ENCODE peak calls at places on chromosomes 4 and X, in four cellular contexts. N is H1, V is IMR-90, I is H9. A is an unnamed sample.

GRCh38 chr4:7007142-7007907 is 35.8 kb upstream of the TADA2B start:
- DNase-seq in N (no peak), V (no peak), I (no peak), A (no peak)

GRCh38 chr4:9918475-9918874 is 102.8 kb downstream of the SLC2A9 start:
- DNase-seq in I (no peak), V (no peak), N (no peak), A (no peak)

GRCh38 chrX:151724563-151725337 is 8.9 kb downstream of the FATE1 start:
- DNase-seq in I (no peak), N (no peak), V (no peak), A (no peak)

GRCh38 chr4:123166023-123166422 is 230.6 kb upstream of the SPRY1 start:
- DNase-seq in I (no peak), N (no peak), V (no peak), A (no peak)

GRCh38 chr4:44118971-44119680 is 329.5 kb downstream of the KCTD8 start:
- DNase-seq in I (no peak), N (no peak), V (no peak), A (no peak)

GRCh38 chrX:150984164-150984824 is 1.2 kb downstream of the HMGB3 start:
- DNase-seq in V (no peak), N (no peak), I (no peak), A (no peak)

GRCh38 chrX:11770320-11770719 is 12.3 kb downstream of the MSL3 start:
- DNase-seq in N (no peak), V (peak; percentile 63), I (peak; percentile 41), A (peak; percentile 60)

GRCh38 chr4:77930154-77930553 is 67.5 kb downstream of the MRPL1 start:
- DNase-seq in V (no peak), N (no peak), I (no peak), A (no peak)

GRCh38 chrX:13069771-13070410 is 25.5 kb upstream of the FAM9C start:
- DNase-seq in I (no peak), N (no peak), V (peak; percentile 56), A (no peak)

GRCh38 chrX:107118322-107119147 is at the start of gene RBM41:
- DNase-seq in I (peak; percentile 73), N (peak; percentile 59), V (peak; percentile 67), A (peak; percentile 72)

GRCh38 chrX:69429339-69430014 is 74.6 kb upstream of the NALF2 start:
- DNase-seq in N (no peak), V (no peak), I (no peak), A (no peak)

GRCh38 chr4:52869196-52869595 is 7.1 kb downstream of the RASL11B start:
- DNase-seq in N (no peak), V (peak; percentile 36), I (no peak), A (no peak)

GRCh38 chrX:154603438-154604430 is 15.3 kb downstream of the CTAG1B start:
- DNase-seq in I (no peak), N (no peak), V (peak; percentile 57), A (peak; percentile 45)

GRCh38 chr4:513327-513726 is 14.3 kb downstream of the PIGG start:
- DNase-seq in V (no peak), N (no peak), I (no peak), A (no peak)

GRCh38 chrX:151896734-151897474 is 15.8 kb upstream of the MAGEA4 start:
- DNase-seq in N (no peak), I (no peak), V (peak; percentile 20), A (no peak)

GRCh38 chr4:120443111-120443510 is 376.5 kb upstream of the MAD2L1 start:
- DNase-seq in I (no peak), N (no peak), V (no peak), A (no peak)

GRCh38 chrX:30653415-30654131 is at the start of gene GK:
- DNase-seq in N (no peak), V (peak; percentile 12), I (peak; percentile 28), A (peak; percentile 31)

GRCh38 chrX:38382663-38383062 is 30.3 kb downstream of the OTC start:
- DNase-seq in N (no peak), I (no peak), V (no peak), A (no peak)

GRCh38 chr4:155073852-155074251 is 134.6 kb upstream of the NPY2R start:
- DNase-seq in N (no peak), V (no peak), I (no peak), A (no peak)

GRCh38 chr4:158728256-158728655 is 5.1 kb upstream of the PPID start:
- DNase-seq in N (no peak), V (no peak), I (no peak), A (no peak)

GRCh38 chrX:94057385-94057784 is 383.4 kb downstream of the FAM133A start:
- DNase-seq in I (no peak), V (no peak), N (no peak), A (no peak)

GRCh38 chr4:107017681-107018321 is 18.3 kb downstream of the DKK2 start:
- DNase-seq in N (no peak), I (no peak), V (no peak), A (no peak)

GRCh38 chr4:80171251-80171650 is 26.1 kb upstream of the PRDM8 start:
- DNase-seq in N (no peak), I (no peak), V (peak; percentile 62), A (peak; percentile 64)

GRCh38 chrX:51336584-51336983 is 4.0 kb downstream of the NUDT10 start:
- DNase-seq in N (no peak), I (peak; percentile 30), V (peak; percentile 40), A (peak; percentile 22)

GRCh38 chr4:85398276-85398675 is 76.7 kb upstream of the ARHGAP24 start:
- DNase-seq in V (no peak), N (no peak), I (no peak), A (peak; percentile 52)

GRCh38 chrX:9135901-9136510 is 102.1 kb upstream of the FAM9B start:
- DNase-seq in V (peak; percentile 67), I (no peak), N (no peak), A (peak; percentile 26)

GRCh38 chrX:17559728-17560379 is 177.4 kb upstream of the SCML1 start:
- DNase-seq in V (peak; percentile 92), N (no peak), I (no peak), A (peak; percentile 41)

GRCh38 chr4:90025248-90025647 is 101.9 kb upstream of the CCSER1 start:
- DNase-seq in V (peak; percentile 0), I (no peak), N (no peak), A (peak; percentile 17)

GRCh38 chr4:157918036-157918832 is 254.6 kb downstream of the GASK1B start:
- DNase-seq in N (no peak), I (no peak), V (no peak), A (no peak)

GRCh38 chr4:158826882-158827281 is 58.1 kb downstream of the FNIP2 start:
- DNase-seq in N (no peak), I (no peak), V (no peak), A (no peak)

GRCh38 chr4:17577660-17578481 is 873 bp downstream of the LAP3 start:
- DNase-seq in I (no peak), V (peak; percentile 4), N (no peak), A (no peak)

GRCh38 chrX:44071847-44072545 is 98.8 kb upstream of the NDP start:
- DNase-seq in V (peak; percentile 55), I (no peak), N (no peak), A (peak; percentile 73)

GRCh38 chr4:174826660-174827059 is 2.4 kb downstream of the GLRA3 start:
- DNase-seq in N (no peak), V (no peak), I (no peak), A (no peak)
- H3K27ac ChIP-seq in N (no peak overlapping the region), V (no peak overlapping the region), I (no peak overlapping the region), A (no peak overlapping the region)

GRCh38 chrX:40098264-40099045 is 697 bp upstream of the BCOR start:
- DNase-seq in N (peak; percentile 52), I (peak; percentile 80), V (no peak), A (peak; percentile 78)
- H3K9ac ChIP-seq in N (no peak overlapping the region), I (no peak overlapping the region), V (peak overlapping the region; percentile 50), A (no peak overlapping the region)

DNA sequence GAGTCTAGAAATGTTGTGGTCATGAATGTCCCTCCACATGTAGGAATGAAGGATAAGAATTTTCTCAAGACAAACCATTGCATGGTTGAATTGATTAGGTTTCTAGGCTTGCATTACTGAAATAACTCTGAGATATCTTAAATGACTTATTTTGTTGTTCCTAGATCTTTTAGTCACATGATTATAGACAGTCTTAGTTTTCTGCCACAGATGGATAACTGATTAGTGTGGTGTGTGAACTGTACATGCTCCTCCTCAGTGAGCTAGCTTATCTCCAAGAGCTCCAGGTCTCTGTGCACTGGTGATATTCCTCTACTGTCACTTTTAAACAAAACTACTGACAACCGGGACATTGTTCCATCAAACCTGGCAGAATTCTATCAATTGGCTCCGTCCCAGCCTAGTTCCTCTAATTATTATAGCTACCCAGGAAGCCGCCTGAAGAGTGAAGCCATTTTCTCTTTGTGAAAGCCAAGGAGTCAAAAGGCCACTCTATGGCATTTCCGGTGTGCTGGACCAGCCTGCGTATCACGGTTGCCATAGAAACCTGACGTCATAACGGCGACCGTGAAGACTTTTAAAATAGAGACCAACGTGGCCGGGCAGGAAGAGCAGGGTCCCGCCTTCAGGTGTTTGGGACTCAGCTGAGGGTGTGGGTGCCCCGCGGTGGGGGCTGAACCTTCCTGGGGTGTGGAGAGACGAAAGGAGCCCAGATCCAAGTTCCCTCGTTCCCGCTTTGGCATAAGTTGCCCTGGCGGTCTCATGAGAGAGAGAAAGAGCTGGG is 28.1 kb downstream of the BEX3 start:
- DNase-seq in I (peak; percentile 91), N (peak; percentile 68), V (peak; percentile 91), A (peak; percentile 88)
- H4K91ac ChIP-seq in I (no peak overlapping the region), N (no peak overlapping the region), V (peak overlapping the region; percentile 82), A (no peak overlapping the region)

GRCh38 chr4:175309041-175309440 is 390.9 kb downstream of the ADAM29 start:
- DNase-seq in N (no peak), V (peak; percentile 19), I (no peak), A (no peak)
- H3K27ac ChIP-seq in N (no peak overlapping the region), V (no peak overlapping the region), I (no peak overlapping the region), A (no peak overlapping the region)

DNA sequence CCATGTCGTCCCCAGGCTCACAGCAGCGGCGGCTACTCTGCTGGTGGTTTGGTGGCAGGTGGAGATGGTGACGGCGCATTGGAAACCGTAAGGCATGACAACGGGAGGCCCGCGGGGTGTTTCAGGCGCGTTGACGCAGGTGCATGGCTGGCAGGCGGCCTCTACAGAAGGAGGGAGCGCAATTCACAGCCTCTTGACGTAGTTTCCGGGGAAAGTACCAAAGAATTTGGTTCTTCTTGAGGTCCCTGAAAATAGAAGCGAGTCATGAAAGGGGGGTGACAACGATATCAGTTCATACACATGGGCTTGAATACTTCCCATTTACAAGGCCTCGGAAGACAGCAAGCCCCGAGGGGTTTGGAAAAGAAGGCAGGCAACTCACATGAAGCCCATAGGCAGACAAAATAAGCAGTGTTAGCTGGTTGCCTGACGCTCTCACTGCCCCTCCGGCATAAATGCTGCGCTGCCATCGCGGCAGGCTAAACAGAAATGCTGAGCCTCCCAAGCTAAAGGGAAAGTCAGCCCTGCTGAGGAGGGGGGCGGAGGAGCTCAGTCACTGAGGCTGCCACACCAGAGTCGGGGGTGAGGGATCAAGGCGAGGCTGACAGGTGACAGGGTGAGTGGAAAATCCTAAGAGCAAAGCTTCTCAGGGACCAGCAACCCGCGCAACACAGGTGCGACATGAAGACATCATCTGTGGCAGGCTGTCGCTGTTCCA is 52.3 kb upstream of the PDLIM3 start:
- DNase-seq in V (peak; percentile 68), I (peak; percentile 91), N (peak; percentile 77), A (peak; percentile 54)
- H3K9ac ChIP-seq in V (no peak overlapping the region), I (no peak overlapping the region), N (peak overlapping the region; percentile 18), A (no peak overlapping the region)

GRCh38 chr4:140257461-140258305 is 103.7 kb upstream of the MAML3 start:
- DNase-seq in N (no peak), V (peak; percentile 72), I (no peak), A (peak; percentile 62)
- H4K91ac ChIP-seq in N (no peak overlapping the region), V (peak overlapping the region; percentile 78), I (no peak overlapping the region), A (peak overlapping the region; percentile 30)

GRCh38 chrX:134990475-134991473 is at the start of gene SMIM10:
- DNase-seq in I (peak; percentile 45), V (peak; percentile 79), N (peak; percentile 55), A (peak; percentile 83)
- H3K27ac ChIP-seq in I (no peak within 1 kb of the TSS), V (peak within 1 kb of the TSS; percentile 76), N (no peak within 1 kb of the TSS), A (peak within 1 kb of the TSS; percentile 56)

A was measured in mesenchymal stem cell.